ENCODE peak calls at places on chromosomes 2 and 18, in ten cellular contexts. Z is stimulated activated CD4-positive, alpha-beta T cell treated with anti-CD3 and anti-CD28 coated beads, Interleukin-15, amount 100 ng/mL, for 48 hours; P is NT2/D1; S is LoVo; R is T-helper 1 cell; E is occipital lobe; K is AG09309; B is T follicular helper cell; J is pons; L is G401. Q is an unnamed sample.

GRCh38 chr18:61664413-61665084 is 228.3 kb downstream of the RNF152 start:
- DNase-seq in S (no peak), L (no peak), R (no peak), Z (no peak), J (no peak), K (no peak), B (no peak), E (no peak), P (no peak), Q (no peak)

GRCh38 chr18:50131591-50131990 is 63.4 kb downstream of the MYO5B start:
- DNase-seq in L (no peak), Z (no peak), E (no peak), J (no peak), K (no peak), P (no peak), S (no peak), B (no peak), R (no peak), Q (no peak)

GRCh38 chr2:142952018-142952417 is 74.6 kb downstream of the KYNU start:
- DNase-seq in R (no peak), P (no peak), Z (no peak), J (no peak), K (no peak), B (no peak), L (no peak), E (no peak), S (no peak), Q (no peak)

GRCh38 chr2:33448216-33448899 is 28.1 kb upstream of the RASGRP3 start:
- DNase-seq in B (no peak), K (no peak), L (no peak), S (no peak), R (no peak), J (no peak), Z (no peak), P (no peak), E (no peak), Q (no peak)

GRCh38 chr18:58268849-58269248 is 224.8 kb downstream of the NEDD4L start:
- DNase-seq in J (no peak), K (no peak), S (peak; percentile 62), P (no peak), R (no peak), B (no peak), Z (no peak), L (no peak), E (no peak), Q (no peak)

GRCh38 chr2:127454595-127455565 is 36.7 kb downstream of the PROC start:
- DNase-seq in J (no peak), K (no peak), P (no peak), E (no peak), Z (no peak), B (no peak), L (no peak), S (peak; percentile 86), R (no peak), Q (no peak)

GRCh38 chr2:239365782-239366435 is 34.9 kb downstream of the HDAC4 start:
- DNase-seq in K (no peak), L (no peak), P (no peak), J (no peak), E (no peak), R (no peak), Z (no peak), B (no peak), S (no peak), Q (no peak)

GRCh38 chr2:80392446-80392845 is 87.9 kb upstream of the LRRTM1 start:
- DNase-seq in Z (no peak), K (no peak), E (no peak), R (no peak), L (no peak), B (no peak), S (no peak), J (no peak), P (no peak), Q (no peak)

GRCh38 chr18:26317353-26317865 is 91.2 kb downstream of the TAF4B start:
- DNase-seq in B (no peak), P (no peak), K (no peak), S (no peak), L (no peak), J (no peak), Z (no peak), E (no peak), R (no peak), Q (no peak)

GRCh38 chr18:38545071-38545470 is 979.5 kb upstream of the CELF4 start:
- DNase-seq in R (no peak), L (no peak), Z (no peak), E (no peak), J (no peak), K (no peak), S (no peak), B (no peak), P (peak; percentile 8), Q (no peak)

GRCh38 chr2:239882781-239883180 is 142.4 kb downstream of the NDUFA10 start:
- DNase-seq in Z (no peak), K (no peak), P (no peak), R (no peak), J (no peak), B (no peak), S (no peak), E (no peak), L (no peak), Q (no peak)

GRCh38 chr2:73272270-73272669 is 12.0 kb downstream of the FBXO41 start:
- DNase-seq in S (no peak), E (no peak), B (no peak), K (no peak), Z (no peak), L (no peak), P (no peak), R (no peak), J (no peak), Q (no peak)

GRCh38 chr2:43333656-43334144 is 107.3 kb upstream of the ZFP36L2 start:
- DNase-seq in B (no peak), R (no peak), Z (no peak), S (no peak), J (peak; percentile 66), K (peak; percentile 52), E (no peak), P (no peak), L (no peak), Q (no peak)

GRCh38 chr2:228731517-228731916 is 539.6 kb downstream of the PID1 start:
- DNase-seq in P (peak; percentile 20), K (peak; percentile 69), B (no peak), Z (no peak), J (no peak), E (no peak), L (no peak), S (no peak), R (no peak), Q (no peak)